ENCODE peak calls at places on chromosomes 6 and 20, in five cellular contexts. X, J, O, K and F are unnamed samples.

GRCh38 chr6:48671506-48671905 is 560.5 kb upstream of the PTCHD4 start:
- DNase-seq in J (no peak), O (no peak), X (no peak), K (no peak), F (no peak)

GRCh38 chr6:142172758-142173157 is 25.7 kb downstream of the VTA1 start:
- DNase-seq in J (no peak), K (no peak), O (no peak), X (no peak), F (no peak)

GRCh38 chr20:51350941-51351631 is 191.4 kb downstream of the NFATC2 start:
- DNase-seq in J (no peak), O (no peak), X (no peak), K (no peak), F (no peak)

GRCh38 chr6:217048-217659 is 75.1 kb upstream of the DUSP22 start:
- DNase-seq in K (no peak), J (no peak), O (no peak), X (no peak), F (no peak)

GRCh38 chr6:85323435-85324040 is 126.3 kb upstream of the NT5E start:
- DNase-seq in J (peak), X (peak), O (peak), K (peak), F (peak)

GRCh38 chr6:113457156-113457555 is 400.0 kb upstream of the MARCKS start:
- DNase-seq in X (no peak), O (no peak), J (no peak), K (no peak), F (no peak)

GRCh38 chr20:8535403-8536003 is 403.4 kb downstream of the PLCB1 start:
- DNase-seq in J (no peak), K (no peak), O (no peak), X (no peak), F (no peak)

GRCh38 chr6:104969785-104970581 is 13.1 kb downstream of the LIN28B start:
- DNase-seq in K (no peak), O (no peak), X (no peak), J (no peak), F (no peak)

GRCh38 chr6:96015791-96016776 is at the start of gene FUT9:
- DNase-seq in X (no peak), J (no peak), O (peak), K (no peak), F (no peak)

GRCh38 chr6:29905286-29905685 is 37.0 kb upstream of the HLA-A start:
- DNase-seq in O (no peak), J (no peak), K (no peak), X (no peak), F (no peak)